ENCODE peak calls at places on chromosomes 5 and 9, in seven cellular contexts. Q is GM06990, N is tibial nerve, E is esophagus muscularis mucosa, C is GM12878, K is kidney, T is uterus. J is an unnamed sample.

GRCh38 chr5:6705959-6706358 is 7.3 kb upstream of the TENT4A start:
- DNase-seq in Q (no peak), N (no peak), E (peak; percentile 34), C (no peak), K (no peak), T (no peak), J (no peak)

GRCh38 chr5:158737536-158738027 is 362.1 kb downstream of the EBF1 start:
- DNase-seq in Q (no peak), N (no peak), E (no peak), C (no peak), K (no peak), T (no peak), J (no peak)

GRCh38 chr5:67161767-67162166 is 34.8 kb downstream of the CD180 start:
- DNase-seq in Q (no peak), N (no peak), E (no peak), C (no peak), K (no peak), T (no peak), J (no peak)

GRCh38 chr5:14590949-14591348 is 9.4 kb downstream of the OTULINL start:
- DNase-seq in Q (no peak), N (no peak), E (no peak), C (no peak), K (no peak), T (no peak), J (no peak)

GRCh38 chr9:19875291-19875910 is 86.6 kb upstream of the SLC24A2 start:
- DNase-seq in Q (no peak), N (no peak), E (no peak), C (no peak), K (no peak), T (no peak), J (no peak)

GRCh38 chr9:536597-537511 is 304.6 kb upstream of the DMRT1 start:
- DNase-seq in Q (no peak), N (no peak), E (no peak), C (no peak), K (no peak), T (no peak), J (peak; percentile 46)

GRCh38 chr9:16873131-16873787 is 2.8 kb upstream of the BNC2 start:
- DNase-seq in Q (no peak), N (no peak), E (no peak), C (no peak), K (no peak), T (no peak), J (no peak)

GRCh38 chr5:3392306-3392939 is 203.2 kb upstream of the IRX1 start:
- DNase-seq in Q (no peak), N (no peak), E (peak; percentile 91), C (no peak), K (no peak), T (no peak), J (no peak)

GRCh38 chr9:101400120-101400519 is 1.5 kb downstream of the ZNF189 start:
- DNase-seq in Q (no peak), N (no peak), E (no peak), C (no peak), K (no peak), T (no peak), J (no peak)

GRCh38 chr9:118170032-118170955 is 466.1 kb downstream of the TLR4 start:
- DNase-seq in Q (no peak), N (peak; percentile 5), E (no peak), C (no peak), K (peak; percentile 29), T (no peak), J (peak; percentile 44)

DNA sequence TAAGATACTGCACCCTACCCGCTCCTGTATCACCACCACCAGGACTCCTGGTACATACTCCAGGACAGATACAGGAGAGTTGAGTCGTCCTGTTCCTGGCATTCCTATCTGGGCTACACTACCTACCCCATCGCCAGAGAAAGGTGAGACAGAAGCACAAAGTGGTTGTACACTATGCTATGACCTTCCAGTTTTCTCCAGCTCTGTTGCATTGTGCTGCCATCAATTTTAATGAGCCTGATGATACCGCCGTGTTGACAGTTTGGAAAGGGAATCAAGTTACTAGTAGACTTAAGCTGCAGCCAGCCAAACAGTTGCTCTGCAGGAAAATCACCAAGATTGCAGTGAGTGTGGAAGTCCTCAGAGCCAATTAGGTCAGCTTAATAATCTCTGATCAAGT is 35.2 kb downstream of the ANP32B start:
- DNase-seq in Q (no peak), N (no peak), E (no peak), C (no peak), K (no peak), T (no peak), J (no peak)
- H3K36me3 ChIP-seq in Q (peaks cover 24% of the 10 kb centered on the region), N (peaks cover 3% of the 10 kb centered on the region), E (peaks cover 66% of the 10 kb centered on the region), C (peaks cover 25% of the 10 kb centered on the region), K (peaks cover 34% of the 10 kb centered on the region), T (no peaks in the 10 kb centered on the region), J (peaks cover 5% of the 10 kb centered on the region)

GRCh38 chr5:5492087-5492933 is 69.8 kb downstream of the ICE1 start:
- DNase-seq in Q (no peak), N (no peak), E (no peak), C (peak; percentile 25), K (no peak), T (no peak), J (peak; percentile 59)

GRCh38 chr5:5494489-5495402 is 72.3 kb downstream of the ICE1 start:
- DNase-seq in Q (peak; percentile 81), N (peak; percentile 19), E (no peak), C (peak; percentile 12), K (peak; percentile 92), T (peak; percentile 52), J (peak; percentile 38)

GRCh38 chr5:5497132-5497748 is 74.8 kb downstream of the ICE1 start:
- DNase-seq in Q (no peak), N (peak; percentile 40), E (no peak), C (no peak), K (peak; percentile 76), T (peak; percentile 54), J (peak; percentile 52)
- TF ChIP-seq CTCF in Q (peak; percentile 86), N (peak; percentile 49), E (peak; percentile 81), C (peak; percentile 82), K (peak; percentile 55), T (peak; percentile 77), J (peak; percentile 84)

GRCh38 chr5:180290568-180291233 is 1.2 kb downstream of the MAPK9 start:
- DNase-seq in Q (no peak), N (no peak), E (no peak), C (no peak), K (no peak), T (no peak), J (no peak)
- H3K4me3 ChIP-seq in Q (peak overlapping the region; percentile 81), N (peak overlapping the region; percentile 98), E (peak overlapping the region; percentile 97), C (peak overlapping the region; percentile 82), K (peak overlapping the region; percentile 63), T (peak overlapping the region; percentile 74), J (peak overlapping the region; percentile 78)

GRCh38 chr5:150033334-150033733 is 32.8 kb downstream of the HMGXB3 start:
- DNase-seq in Q (no peak), N (no peak), E (no peak), C (no peak), K (no peak), T (no peak), J (no peak)

GRCh38 chr5:150036513-150036912 is 36.0 kb downstream of the HMGXB3 start:
- DNase-seq in Q (no peak), N (no peak), E (no peak), C (no peak), K (no peak), T (peak; percentile 55), J (peak; percentile 72)

GRCh38 chr5:150035139-150035893 is 34.8 kb downstream of the HMGXB3 start:
- DNase-seq in Q (no peak), N (no peak), E (no peak), C (peak; percentile 42), K (no peak), T (no peak), J (no peak)

GRCh38 chr5:150038547-150038946 is 38.0 kb downstream of the HMGXB3 start:
- DNase-seq in Q (no peak), N (no peak), E (no peak), C (no peak), K (no peak), T (no peak), J (no peak)

GRCh38 chr5:150034677-150035076 is 34.1 kb downstream of the HMGXB3 start:
- DNase-seq in Q (no peak), N (peak; percentile 35), E (no peak), C (no peak), K (no peak), T (no peak), J (no peak)
- H3K36me3 ChIP-seq in Q (peaks cover 39% of the 10 kb centered on the region), N (no peaks in the 10 kb centered on the region), E (peaks cover 85% of the 10 kb centered on the region), C (peaks cover 55% of the 10 kb centered on the region), K (peaks cover 80% of the 10 kb centered on the region), T (no peaks in the 10 kb centered on the region), J (peaks cover 27% of the 10 kb centered on the region)

GRCh38 chr5:180291234-180291940 is 496 bp downstream of the MAPK9 start:
- DNase-seq in Q (peak; percentile 52), N (no peak), E (no peak), C (no peak), K (peak; percentile 80), T (no peak), J (no peak)
- TF ChIP-seq CTCF in Q (no peak), N (peak; percentile 6), E (no peak), C (peak; percentile 6), K (no peak), T (no peak), J (peak; percentile 24)

GRCh38 chr9:123344273-123345096 is 11.5 kb upstream of the CRB2 start:
- DNase-seq in Q (no peak), N (no peak), E (no peak), C (no peak), K (no peak), T (no peak), J (no peak)

GRCh38 chr9:123346826-123347225 is 9.2 kb upstream of the CRB2 start:
- DNase-seq in Q (no peak), N (no peak), E (no peak), C (no peak), K (no peak), T (no peak), J (no peak)

GRCh38 chr9:123346026-123346425 is 10.0 kb upstream of the CRB2 start:
- DNase-seq in Q (no peak), N (no peak), E (no peak), C (no peak), K (no peak), T (no peak), J (no peak)

GRCh38 chr9:123342247-123342646 is 13.8 kb upstream of the CRB2 start:
- DNase-seq in Q (no peak), N (no peak), E (no peak), C (no peak), K (no peak), T (no peak), J (no peak)

DNA sequence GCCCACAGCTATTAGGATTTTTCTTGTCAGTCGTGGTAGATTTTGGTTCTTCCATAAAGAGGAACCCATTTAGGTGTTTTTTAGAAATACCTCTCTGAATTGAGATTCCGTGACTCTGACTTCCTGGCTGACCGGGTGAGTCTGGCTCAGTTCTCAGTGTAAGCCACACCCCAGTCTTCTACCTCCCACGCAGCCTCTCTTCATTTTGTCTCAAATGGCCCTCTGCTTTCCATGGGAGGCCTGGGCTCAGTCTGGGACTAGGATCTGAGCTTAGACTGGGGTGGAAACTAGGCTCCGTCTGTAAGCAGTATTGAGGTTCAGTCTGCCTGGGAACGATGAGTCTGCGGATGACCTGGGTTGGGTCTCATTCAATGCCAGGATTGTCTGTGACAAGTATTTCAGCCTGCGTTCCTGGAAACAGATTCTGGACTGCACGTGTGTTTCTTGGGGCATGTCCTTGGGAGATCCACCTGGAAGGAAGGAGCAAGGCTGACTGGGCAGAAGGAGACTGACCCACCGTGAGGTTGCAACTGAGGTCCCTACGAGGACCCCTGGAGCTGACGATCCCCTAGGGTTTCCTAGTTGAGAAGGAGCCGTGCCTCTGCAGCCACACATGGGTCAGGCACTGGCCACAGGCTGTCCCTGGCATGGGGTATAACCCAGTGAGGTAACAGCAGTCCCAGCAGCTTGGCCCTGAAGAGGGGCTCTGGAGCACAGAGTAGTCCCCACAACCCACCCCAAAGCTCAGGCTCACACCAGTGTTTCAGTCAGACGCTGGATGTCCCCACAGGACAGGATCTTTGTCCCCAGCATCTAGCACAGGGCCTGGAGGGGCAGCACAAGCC is 12.3 kb upstream of the CRB2 start:
- DNase-seq in Q (peak; percentile 76), N (no peak), E (no peak), C (no peak), K (no peak), T (no peak), J (peak; percentile 55)
- H3K4me3 ChIP-seq in Q (peak overlapping the region; percentile 4), N (no peak overlapping the region), E (no peak overlapping the region), C (peak overlapping the region; percentile 46), K (no peak overlapping the region), T (no peak overlapping the region), J (no peak overlapping the region)

J was measured in bronchial epithelial cell.